ENCODE peak calls at places on chromosomes 4 and X, in ten cellular contexts. W is choroid plexus epithelial cell, S is GM23338, B is AG10803, O is AG09309, K is foreskin keratinocyte, G is dorsolateral prefrontal cortex, D is cardiac fibroblast, X is ovary, L is neural crest cell. T is an unnamed sample.

GRCh38 chr4:140186651-140187315 is 32.8 kb upstream of the MAML3 start:
- DNase-seq in B (peak), X (peak), O (no peak), G (peak), K (peak), W (peak), D (peak), S (no peak), L (no peak), T (no peak)

GRCh38 chr4:40247350-40247749 is 50.5 kb downstream of the RHOH start:
- DNase-seq in O (no peak), B (no peak), W (no peak), K (no peak), G (no peak), S (no peak), D (no peak), X (no peak), L (no peak), T (no peak)

GRCh38 chr4:33930497-33930896 is 2313.8 kb downstream of the ARAP2 start:
- DNase-seq in G (no peak), W (peak), O (no peak), K (no peak), L (no peak), X (no peak), B (peak), D (peak), S (no peak), T (no peak)

GRCh38 chr4:10161840-10162239 is 45.2 kb upstream of the WDR1 start:
- DNase-seq in L (no peak), D (no peak), G (no peak), K (no peak), S (no peak), W (no peak), O (no peak), B (no peak), X (no peak), T (no peak)

GRCh38 chr4:86048426-86048825 is 311.4 kb downstream of the MAPK10 start:
- DNase-seq in O (no peak), L (no peak), B (peak), G (no peak), X (no peak), W (no peak), D (peak), K (peak), S (no peak), T (no peak)

GRCh38 chr4:153506972-153507678 is 41.0 kb downstream of the TMEM131L start:
- DNase-seq in G (no peak), O (no peak), D (no peak), K (no peak), W (no peak), S (no peak), X (no peak), L (no peak), B (no peak), T (no peak)

GRCh38 chrX:110161361-110161686 is 156.6 kb downstream of the AMMECR1 start:
- DNase-seq in L (no peak), S (no peak), W (no peak), B (no peak), K (no peak), D (no peak), O (no peak), G (no peak), X (no peak), T (no peak)

GRCh38 chr4:141810702-141811365 is 174.5 kb downstream of the IL15 start:
- DNase-seq in W (no peak), O (no peak), L (no peak), X (no peak), B (no peak), G (no peak), K (peak), S (no peak), D (no peak), T (no peak)

GRCh38 chr4:2258091-2259035 is 3.5 kb downstream of the MXD4 start:
- DNase-seq in L (no peak), B (no peak), S (no peak), W (no peak), G (peak), O (no peak), D (no peak), K (no peak), X (peak), T (peak)

GRCh38 chr4:78556655-78557054 is 5.1 kb downstream of the ANXA3 start:
- DNase-seq in X (no peak), G (no peak), L (no peak), B (no peak), K (no peak), O (no peak), D (no peak), W (no peak), S (no peak), T (no peak)

GRCh38 chr4:138897818-138898226 is 117.8 kb upstream of the NOCT start:
- DNase-seq in D (peak), O (peak), K (no peak), W (peak), S (no peak), G (no peak), X (no peak), L (no peak), B (peak), T (no peak)

GRCh38 chr4:47462799-47463234 is 685 bp downstream of the COMMD8 start:
- DNase-seq in L (no peak), S (no peak), X (no peak), B (no peak), G (no peak), W (peak), K (no peak), D (peak), O (no peak), T (no peak)

GRCh38 chr4:188138227-188138626 is 1.0 kb upstream of the TRIML1 start:
- DNase-seq in D (no peak), W (no peak), O (no peak), K (no peak), L (no peak), B (no peak), X (no peak), G (no peak), S (no peak), T (no peak)

GRCh38 chrX:38313190-38313589 is 14.1 kb downstream of the RPGR start:
- DNase-seq in X (no peak), L (no peak), S (no peak), G (no peak), W (peak), B (peak), K (no peak), O (no peak), D (peak), T (no peak)

GRCh38 chrX:130994671-130995070 is 63.5 kb upstream of the ARHGAP36 start:
- DNase-seq in B (peak), O (no peak), S (peak), W (peak), L (peak), X (no peak), G (no peak), D (peak), K (no peak), T (no peak)

GRCh38 chr4:172809319-172809718 is 359.3 kb upstream of the GALNT7 start:
- DNase-seq in W (peak), S (peak), D (no peak), B (no peak), X (no peak), L (peak), O (no peak), G (no peak), K (no peak), T (no peak)

GRCh38 chr4:78704317-78704716 is 71.8 kb upstream of the BMP2K start:
- DNase-seq in X (no peak), K (no peak), O (no peak), S (no peak), B (no peak), W (no peak), G (no peak), D (no peak), L (no peak), T (no peak)

GRCh38 chr4:185201983-185202962 is 1.5 kb downstream of the CFAP97 start:
- DNase-seq in G (no peak), O (no peak), K (no peak), X (no peak), S (peak), D (peak), B (peak), L (no peak), W (peak), T (no peak)

GRCh38 chrX:29187264-29187663 is 600.0 kb downstream of the IL1RAPL1 start:
- DNase-seq in L (no peak), K (no peak), S (no peak), W (no peak), B (no peak), O (no peak), G (no peak), X (no peak), D (no peak), T (no peak)

GRCh38 chr4:124414641-124415040 is 297.9 kb downstream of the ANKRD50 start:
- DNase-seq in K (peak), W (no peak), X (no peak), D (peak), G (no peak), O (no peak), S (no peak), L (no peak), B (no peak), T (no peak)

GRCh38 chr4:124803641-124804040 is 91.1 kb upstream of the ANKRD50 start:
- DNase-seq in G (no peak), K (peak), W (peak), O (no peak), X (no peak), L (no peak), B (no peak), D (peak), S (no peak), T (no peak)

GRCh38 chrX:51825432-51825831 is 68.0 kb upstream of the MAGED1 start:
- DNase-seq in B (no peak), S (no peak), L (no peak), O (no peak), D (peak), X (no peak), G (no peak), W (peak), K (no peak), T (no peak)

GRCh38 chrX:39815621-39816020 is 282.1 kb downstream of the BCOR start:
- DNase-seq in X (no peak), S (peak), K (no peak), D (peak), G (no peak), O (no peak), L (no peak), W (no peak), B (no peak), T (no peak)

GRCh38 chrX:129449141-129449540 is 74.1 kb downstream of the SMARCA1 start:
- DNase-seq in X (no peak), B (no peak), S (no peak), K (no peak), O (no peak), D (no peak), L (no peak), W (peak), G (no peak), T (no peak)

GRCh38 chr4:181896609-181897008 is 346.6 kb upstream of the TENM3 start:
- DNase-seq in L (no peak), B (peak), G (no peak), S (no peak), K (no peak), W (no peak), X (no peak), O (no peak), D (no peak), T (no peak)

GRCh38 chr4:182276214-182277109 is 33.3 kb downstream of the TENM3 start:
- DNase-seq in S (no peak), K (no peak), W (peak), D (no peak), X (no peak), G (no peak), O (no peak), B (no peak), L (no peak), T (no peak)

GRCh38 chr4:58411904-58412303 is 1301.7 kb upstream of the IGFBP7 start:
- DNase-seq in W (no peak), O (no peak), K (no peak), B (no peak), G (no peak), L (no peak), S (no peak), D (no peak), X (no peak), T (no peak)

GRCh38 chr4:107069049-107069448 is 32.9 kb upstream of the DKK2 start:
- DNase-seq in K (no peak), B (peak), X (no peak), L (no peak), S (no peak), D (peak), O (peak), G (no peak), W (peak), T (no peak)

GRCh38 chr4:86927843-86928395 is 6.9 kb upstream of the AFF1 start:
- DNase-seq in X (peak), W (peak), L (no peak), K (peak), S (no peak), B (peak), D (peak), O (peak), G (no peak), T (no peak)

GRCh38 chrX:14497184-14497666 is 32.1 kb upstream of the GLRA2 start:
- DNase-seq in W (peak), X (no peak), B (peak), D (peak), S (no peak), G (no peak), O (no peak), L (no peak), K (no peak), T (no peak)

GRCh38 chr4:37641886-37642849 is 44.0 kb downstream of the RELL1 start:
- DNase-seq in W (no peak), B (no peak), K (no peak), D (no peak), S (peak), L (no peak), X (no peak), O (no peak), G (no peak), T (no peak)

GRCh38 chr4:137609693-137610450 is 77.6 kb upstream of the PCDH18 start:
- DNase-seq in B (peak), W (peak), L (no peak), O (peak), G (no peak), S (peak), K (no peak), X (no peak), D (peak), T (no peak)

GRCh38 chr4:91207535-91207934 is 1080.3 kb downstream of the CCSER1 start:
- DNase-seq in L (no peak), K (no peak), O (no peak), X (no peak), D (no peak), S (no peak), G (no peak), B (no peak), W (no peak), T (no peak)

DNA sequence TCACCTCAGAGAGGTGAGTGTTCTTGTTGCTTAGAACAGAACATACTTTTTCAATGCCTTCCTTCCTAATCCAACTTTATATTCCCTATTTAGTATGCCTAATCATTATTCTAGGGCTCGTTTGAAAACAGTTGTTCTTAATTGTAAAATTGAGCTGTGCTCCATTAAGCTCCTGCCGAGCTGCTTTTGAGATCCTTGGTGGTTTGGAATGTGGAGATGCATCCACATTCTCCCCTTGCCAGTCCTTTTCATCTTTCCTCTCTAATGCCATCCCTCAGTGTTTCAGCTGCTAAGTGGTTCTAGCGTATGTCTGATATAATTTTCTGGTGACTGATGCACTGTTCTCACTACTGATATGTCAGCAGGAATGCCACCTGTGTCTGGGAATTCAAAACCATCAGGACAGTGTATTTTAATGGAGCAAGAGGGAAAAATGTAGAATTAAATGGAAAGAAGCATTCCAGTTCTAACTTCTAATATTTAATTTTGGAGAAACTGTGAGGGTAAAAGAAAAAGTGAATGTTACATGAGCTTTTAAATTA is 1085.0 kb downstream of the CCSER1 start:
- DNase-seq in S (peak), X (no peak), L (no peak), W (no peak), K (no peak), G (no peak), B (no peak), O (no peak), D (no peak), T (no peak)
- TF ChIP-seq CTCF in S (no peak), X (no peak), L (no peak), W (no peak), K (no peak), G (no peak), B (no peak), O (no peak), D (no peak), T (no peak)

DNA sequence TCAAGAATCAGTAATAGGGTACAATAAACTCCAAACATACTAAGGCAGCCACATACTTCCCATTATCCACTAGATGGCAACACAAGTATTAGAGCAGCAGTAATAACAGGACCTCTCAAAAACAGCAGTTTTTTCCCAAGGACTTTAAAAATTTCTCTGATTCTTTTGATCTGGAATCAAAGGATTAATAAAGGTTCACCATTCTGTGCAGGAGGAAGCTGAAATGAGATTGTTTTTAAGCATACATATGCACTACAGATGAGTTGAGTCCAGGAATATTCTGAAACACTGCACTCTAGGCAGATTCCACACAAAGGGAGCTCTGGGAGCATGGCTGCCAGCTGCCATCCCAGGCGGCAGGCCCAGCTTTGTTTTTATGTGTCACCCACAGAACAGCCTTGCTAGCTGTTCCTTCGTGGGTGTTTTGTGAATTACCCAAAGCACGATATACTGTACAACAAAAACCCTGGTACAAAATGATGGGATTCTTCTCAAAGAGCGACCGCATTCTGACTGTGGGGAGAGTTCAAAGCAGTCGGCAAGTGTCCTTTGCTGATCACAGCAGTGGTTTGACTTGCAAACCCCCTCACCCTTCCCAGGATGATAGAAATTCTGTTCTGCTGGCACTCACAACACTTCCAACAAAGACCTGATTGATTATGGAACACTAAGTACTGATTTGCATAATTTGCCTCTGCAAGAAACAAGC is 61.0 kb downstream of the STX18 start:
- DNase-seq in D (peak), K (no peak), O (no peak), B (peak), X (no peak), W (peak), L (peak), S (no peak), G (peak), T (no peak)
- TF ChIP-seq CTCF in D (peak), K (peak), O (peak), B (peak), X (no peak), W (peak), L (peak), S (peak), G (peak), T (no peak)

GRCh38 chrX:153779891-153780677 is 757 bp upstream of the SRPK3 start:
- DNase-seq in S (no peak), O (no peak), K (no peak), D (no peak), G (no peak), B (no peak), X (no peak), W (no peak), L (no peak), T (no peak)

GRCh38 chrX:153777261-153778090 is 3.4 kb upstream of the SRPK3 start:
- DNase-seq in S (no peak), G (no peak), B (no peak), X (peak), K (no peak), D (no peak), L (no peak), W (no peak), O (no peak), T (no peak)

GRCh38 chrX:153778151-153778551 is 2.7 kb upstream of the SRPK3 start:
- DNase-seq in O (no peak), K (no peak), B (no peak), X (no peak), L (no peak), D (no peak), S (no peak), W (no peak), G (no peak), T (no peak)

GRCh38 chrX:153776611-153777045 is 4.2 kb upstream of the SRPK3 start:
- DNase-seq in K (no peak), S (no peak), L (no peak), B (no peak), W (no peak), D (no peak), X (no peak), O (no peak), G (no peak), T (no peak)

GRCh38 chrX:153778684-153779101 is 2.1 kb upstream of the SRPK3 start:
- DNase-seq in X (no peak), S (no peak), L (no peak), G (no peak), O (no peak), K (peak), W (no peak), B (no peak), D (no peak), T (no peak)
- TF ChIP-seq CTCF in X (no peak), S (peak), L (peak), G (no peak), O (no peak), K (peak), W (no peak), B (peak), D (no peak), T (no peak)

GRCh38 chrX:27555514-27555913 is 34.6 kb upstream of the DCAF8L2 start:
- DNase-seq in B (no peak), W (peak), K (no peak), D (peak), S (peak), L (no peak), O (no peak), X (no peak), G (no peak), T (no peak)
- TF ChIP-seq CTCF in B (no peak), W (peak), K (peak), D (peak), S (peak), L (peak), O (no peak), X (no peak), G (peak), T (no peak)

GRCh38 chr4:22485751-22486150 is 30.1 kb downstream of the ADGRA3 start:
- DNase-seq in X (no peak), O (peak), S (no peak), K (no peak), L (no peak), G (no peak), D (peak), B (peak), W (peak), T (no peak)
- TF ChIP-seq CTCF in X (no peak), O (no peak), S (no peak), K (no peak), L (no peak), G (no peak), D (no peak), B (no peak), W (no peak), T (no peak)

T was measured in activated B cell treated with CpG ODN at 0.5 μM for 24 hours.